ENCODE peak calls at places on chromosomes 1 and 21, in nine cellular contexts. S, D, U, F, Q, E, P, I and T are unnamed samples.

GRCh38 chr1:192363177-192363576 is 46.4 kb downstream of the RGS21 start:
- DNase-seq in S (no peak), F (no peak), E (no peak), I (no peak), P (no peak), U (no peak), D (peak), Q (no peak), T (no peak)

GRCh38 chr1:100065183-100065968 is 67.4 kb downstream of the SASS6 start:
- DNase-seq in U (no peak), Q (no peak), P (no peak), D (no peak), I (no peak), E (no peak), F (no peak), S (no peak), T (no peak)

GRCh38 chr1:200980452-200980772 is 43.1 kb downstream of the KIF21B start:
- DNase-seq in E (no peak), Q (no peak), U (no peak), I (no peak), P (no peak), S (no peak), F (no peak), D (no peak), T (no peak)

GRCh38 chr21:34075760-34076159 is 2.4 kb downstream of the MRPS6 start:
- DNase-seq in E (no peak), U (no peak), I (no peak), P (no peak), F (no peak), D (no peak), Q (no peak), S (no peak), T (no peak)

GRCh38 chr1:150696590-150696989 is 364 bp downstream of the GOLPH3L start:
- DNase-seq in Q (no peak), I (no peak), F (no peak), S (peak), U (no peak), P (no peak), D (peak), E (no peak), T (no peak)

GRCh38 chr1:15948091-15948591 is 27.8 kb downstream of the ZBTB17 start:
- DNase-seq in Q (no peak), E (no peak), U (peak), P (no peak), F (no peak), I (no peak), S (no peak), D (no peak), T (no peak)

GRCh38 chr1:212699104-212699838 is 369 bp downstream of the BATF3 start:
- DNase-seq in F (peak), P (no peak), U (peak), Q (peak), E (no peak), D (peak), S (peak), I (peak), T (no peak)

GRCh38 chr1:224726783-224727182 is 110.7 kb downstream of the CNIH3 start:
- DNase-seq in E (no peak), D (no peak), S (no peak), F (peak), I (no peak), U (no peak), Q (peak), P (no peak), T (no peak)

GRCh38 chr1:11342677-11343076 is 69.7 kb downstream of the UBIAD1 start:
- DNase-seq in D (no peak), S (no peak), Q (no peak), F (no peak), E (no peak), I (no peak), P (no peak), U (no peak), T (no peak)